ENCODE peak calls at places on chromosomes 12 and 14, in four cellular contexts. M, G, V and T are unnamed samples. For H3K4me1 and H3K27me3, the result is how much of the 10 kb centered on the place peaks cover.

GRCh38 chr12:92365836-92366235 is 220.2 kb upstream of the BTG1 start:
- DNase-seq in M (no peak), G (no peak), V (no peak), T (no peak)

GRCh38 chr12:132491349-132491663 is 1.4 kb downstream of the FBRSL1 start:
- DNase-seq in M (no peak), G (no peak), V (peak), T (no peak)

GRCh38 chr12:50397122-50397650 is 777 bp upstream of the FAM186A start:
- DNase-seq in M (peak), G (no peak), V (no peak), T (no peak)

GRCh38 chr14:61452452-61452851 is 131.1 kb downstream of the PRKCH start:
- DNase-seq in M (no peak), G (no peak), V (no peak), T (no peak)

GRCh38 chr14:76955575-76956252 is 72.8 kb downstream of the IRF2BPL start:
- DNase-seq in M (peak), G (peak), V (no peak), T (peak)

GRCh38 chr12:54024127-54024526 is 4.1 kb upstream of the HOXC6 start:
- DNase-seq in M (no peak), G (peak), V (peak), T (no peak)

GRCh38 chr14:64187331-64187730 is 106.8 kb downstream of the ESR2 start:
- DNase-seq in M (no peak), G (no peak), V (no peak), T (no peak)

GRCh38 chr12:46071769-46072624 is 81.6 kb upstream of the SCAF11 start:
- DNase-seq in M (peak), G (peak), V (peak), T (no peak)

GRCh38 chr14:101790232-101790631 is 28.7 kb downstream of the PPP2R5C start:
- DNase-seq in M (no peak), G (no peak), V (no peak), T (no peak)

GRCh38 chr14:56297449-56297848 is 179.2 kb downstream of the PELI2 start:
- DNase-seq in M (no peak), G (no peak), V (no peak), T (no peak)

GRCh38 chr14:77043177-77043983 is 14.9 kb upstream of the IRF2BPL start:
- DNase-seq in M (peak), G (peak), V (peak), T (no peak)

GRCh38 chr14:28774764-28775738 is 8.5 kb downstream of the FOXG1 start:
- DNase-seq in M (no peak), G (no peak), V (no peak), T (no peak)

GRCh38 chr14:64676410-64677008 is 27.7 kb upstream of the PLEKHG3 start:
- DNase-seq in M (no peak), G (no peak), V (no peak), T (no peak)

GRCh38 chr14:91722386-91722785 is 9.5 kb downstream of the CATSPERB start:
- DNase-seq in M (no peak), G (no peak), V (no peak), T (no peak)

GRCh38 chr14:56903304-56904021 is 93.2 kb upstream of the OTX2 start:
- DNase-seq in M (no peak), G (no peak), V (no peak), T (no peak)

GRCh38 chr12:1935700-1936378 is 17.4 kb upstream of the CACNA2D4 start:
- DNase-seq in M (no peak), G (no peak), V (no peak), T (no peak)

GRCh38 chr12:75048763-75049162 is 160.9 kb downstream of the KCNC2 start:
- DNase-seq in M (no peak), G (no peak), V (no peak), T (no peak)

GRCh38 chr12:101884174-101884573 is 6.8 kb downstream of the DRAM1 start:
- DNase-seq in M (no peak), G (no peak), V (no peak), T (no peak)

DNA sequence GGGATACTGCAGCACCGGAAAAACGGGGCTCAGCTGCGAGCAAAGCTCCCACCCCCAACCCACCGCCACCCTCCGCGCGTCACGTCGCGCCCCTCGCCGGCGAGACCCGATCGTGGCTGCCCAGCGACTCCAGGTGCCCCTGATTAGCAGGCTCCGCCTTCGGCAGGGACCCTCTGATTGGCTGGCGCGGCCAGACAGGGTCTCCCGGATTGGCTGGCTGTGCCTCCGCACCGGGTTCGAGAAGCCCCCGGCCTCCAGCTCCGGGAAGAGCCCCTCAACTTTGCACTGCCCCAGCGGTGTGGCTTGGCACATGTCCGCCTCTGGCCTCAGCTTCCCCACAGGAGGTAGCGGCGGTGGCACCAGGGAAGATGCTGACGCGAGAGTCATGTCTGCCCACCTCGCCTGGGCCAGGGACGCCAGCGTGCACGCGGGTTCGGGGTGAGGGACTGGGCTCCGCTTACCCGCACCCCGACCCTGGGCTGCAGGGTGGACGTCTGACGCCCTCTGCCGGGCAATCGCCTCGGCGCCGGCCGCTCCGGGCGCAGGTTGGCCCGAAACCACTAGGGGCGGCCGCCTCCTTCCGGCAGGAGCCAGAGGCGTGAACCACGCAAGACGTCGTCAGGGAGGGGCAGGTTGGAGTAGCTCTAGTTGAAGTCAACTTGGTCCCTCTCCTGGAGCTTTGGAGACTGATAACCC is 496 bp upstream of the RHOF start:
- DNase-seq in M (peak), G (peak), V (peak), T (peak)
- H3K4me1 ChIP-seq in M (under half), G (under half), V (under half), T (half or more)

GRCh38 chr12:4958697-4959375 is 49.1 kb downstream of the KCNA1 start:
- DNase-seq in M (no peak), G (no peak), V (no peak), T (no peak)
- TF ChIP-seq CTCF in M (no peak), G (no peak), V (no peak), T (no peak)

GRCh38 chr14:36502558-36503508 is 17.2 kb downstream of the NKX2-1 start:
- DNase-seq in M (no peak), G (no peak), V (no peak), T (no peak)
- H3K27me3 ChIP-seq in M (half or more), G (half or more), V (under half), T (half or more)

DNA sequence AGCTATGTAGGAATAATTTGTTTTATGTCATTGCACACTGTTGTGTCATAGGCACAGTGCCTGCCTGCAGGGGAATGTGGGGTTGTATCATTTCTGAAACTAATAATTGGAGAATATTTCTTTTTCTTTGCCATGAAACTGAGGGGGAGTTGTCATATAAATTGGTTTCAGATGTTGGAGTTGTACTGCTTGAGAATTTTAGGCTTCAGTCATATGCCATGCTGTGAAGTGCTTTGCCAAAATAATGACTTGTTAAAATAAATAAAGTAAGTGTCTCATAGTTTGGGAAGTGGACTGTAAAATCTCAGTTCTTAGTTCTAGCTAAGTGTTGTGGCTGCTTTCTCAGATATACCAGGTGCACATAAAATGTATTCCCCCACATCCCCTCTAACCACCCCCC is 116.8 kb downstream of the DAAM1 start:
- DNase-seq in M (peak), G (no peak), V (no peak), T (no peak)
- H3K4me1 ChIP-seq in M (under half), G (under half), V (under half), T (under half)

GRCh38 chr12:6326316-6326959 is 15.4 kb downstream of the TNFRSF1A start:
- DNase-seq in M (peak), G (peak), V (peak), T (peak)
- TF ChIP-seq CTCF in M (peak), G (peak), V (peak), T (peak)